ENCODE peak calls at places on chromosomes 16 and 17, in four cellular contexts. F, L, E and O are unnamed samples.

GRCh38 chr16:60331168-60331567 is 1597.1 kb upstream of the GOT2 start:
- DNase-seq in E (no peak), F (no peak), L (no peak), O (no peak)

GRCh38 chr17:35519442-35519841 is 18.0 kb downstream of the SLFN12L start:
- DNase-seq in E (no peak), L (no peak), F (no peak), O (no peak)

GRCh38 chr17:38745545-38745944 is 2.6 kb downstream of the PCGF2 start:
- DNase-seq in F (peak), L (no peak), E (no peak), O (peak)

GRCh38 chr17:43832168-43832975 is 574 bp downstream of the MPP3 start:
- DNase-seq in E (peak), L (peak), F (peak), O (peak)

GRCh38 chr17:49508061-49508865 is 13.2 kb downstream of the NGFR start:
- DNase-seq in L (no peak), F (no peak), E (no peak), O (no peak)

GRCh38 chr17:65472602-65473001 is 88.8 kb downstream of the AXIN2 start:
- DNase-seq in E (no peak), L (no peak), F (peak), O (peak)

GRCh38 chr17:77698903-77699615 is 259.4 kb upstream of the TNRC6C start:
- DNase-seq in F (no peak), E (no peak), L (no peak), O (no peak)

GRCh38 chr17:2929881-2930533 is 133.4 kb downstream of the OR1D5 start:
- DNase-seq in E (peak), L (peak), F (no peak), O (no peak)

GRCh38 chr17:50609376-50610074 is 25.2 kb upstream of the ABCC3 start:
- DNase-seq in E (no peak), L (no peak), F (no peak), O (no peak)

GRCh38 chr16:69404275-69404805 is 18.5 kb upstream of the TERF2 start:
- DNase-seq in E (peak), L (peak), F (peak), O (no peak)

GRCh38 chr16:31077592-31078199 is 3.5 kb downstream of the ZNF646 start:
- DNase-seq in E (no peak), F (no peak), L (no peak), O (no peak)

GRCh38 chr16:53964145-53964544 is 260.2 kb downstream of the FTO start:
- DNase-seq in F (no peak), L (no peak), E (no peak), O (no peak)

GRCh38 chr17:37489197-37490001 is at the start of gene DUSP14:
- DNase-seq in F (peak), E (peak), L (peak), O (peak)

GRCh38 chr17:80023261-80024205 is 12.1 kb downstream of the TBC1D16 start:
- DNase-seq in E (peak), F (no peak), L (no peak), O (no peak)

GRCh38 chr17:82128287-82128686 is 30.3 kb upstream of the FASN start:
- DNase-seq in F (no peak), L (no peak), E (no peak), O (no peak)

GRCh38 chr17:82129095-82129494 is 31.1 kb upstream of the FASN start:
- DNase-seq in L (no peak), F (no peak), E (no peak), O (no peak)

GRCh38 chr17:82138511-82138992 is 40.5 kb upstream of the FASN start:
- DNase-seq in F (no peak), E (no peak), L (no peak), O (no peak)

DNA sequence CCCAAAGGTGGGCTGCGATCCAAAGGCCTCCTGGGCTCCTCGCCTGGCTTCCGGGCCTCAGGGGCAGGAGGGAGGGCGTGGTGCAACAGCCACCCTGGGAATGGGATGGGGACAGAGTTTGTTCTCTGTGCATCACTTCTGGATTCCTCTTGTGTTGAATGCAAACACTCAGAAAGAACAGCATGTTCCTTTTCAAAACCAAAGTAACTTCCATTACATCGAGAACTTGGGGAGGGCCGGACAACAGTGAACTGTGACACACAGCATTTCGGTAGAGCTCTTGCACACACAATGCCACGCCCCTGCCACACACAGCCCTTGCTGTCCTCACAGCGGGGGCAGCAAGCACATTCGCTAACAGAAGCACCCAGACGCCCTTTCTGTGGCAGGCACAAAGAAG is 36.1 kb upstream of the FASN start:
- DNase-seq in L (peak), F (no peak), E (peak), O (no peak)
- TF ChIP-seq POLR2A in L (no peak), F (no peak), E (no peak), O (no peak)

GRCh38 chr16:57663917-57664661 is 4.0 kb upstream of the ADGRG3 start:
- DNase-seq in E (no peak), F (no peak), L (no peak), O (no peak)
- TF ChIP-seq CTCF in E (no peak), F (no peak), L (no peak), O (no peak)

GRCh38 chr17:72120878-72121163 is at the start of gene SOX9:
- DNase-seq in F (no peak), E (peak), L (peak), O (no peak)
- TF ChIP-seq POLR2A in F (peak), E (peak), L (peak), O (no peak)

GRCh38 chr17:57955183-57955952 is at the start of gene CUEDC1:
- DNase-seq in L (peak), F (peak), E (peak), O (peak)
- TF ChIP-seq CTCF in L (peak), F (peak), E (no peak), O (no peak)